ENCODE peak calls at places on chromosome 14, in eight cellular contexts. E, X, R, S, O, T, M and L are unnamed samples.
A peak's percentile ranks its signal among the peaks of the same experiment; 100 is the strongest.

GRCh38 chr14:102415671-102416070 is 52.9 kb downstream of the TECPR2 start:
- DNase-seq in E (no peak), X (no peak), R (no peak), S (no peak), O (no peak), T (no peak), M (no peak), L (no peak)

GRCh38 chr14:68658029-68658509 is 134.8 kb downstream of the ZFP36L1 start:
- DNase-seq in E (no peak), X (no peak), R (no peak), S (no peak), O (no peak), T (no peak), M (no peak), L (no peak)

GRCh38 chr14:61531741-61532505 is 163.4 kb upstream of the HIF1A start:
- DNase-seq in E (no peak), X (no peak), R (no peak), S (no peak), O (no peak), T (no peak), M (no peak), L (no peak)

GRCh38 chr14:29215853-29216252 is 449.3 kb downstream of the FOXG1 start:
- DNase-seq in E (no peak), X (no peak), R (no peak), S (no peak), O (peak; percentile 61), T (no peak), M (no peak), L (no peak)

GRCh38 chr14:78764240-78764639 is 594.1 kb downstream of the NRXN3 start:
- DNase-seq in E (no peak), X (no peak), R (no peak), S (no peak), O (no peak), T (no peak), M (no peak), L (no peak)

GRCh38 chr14:50864911-50865310 is 6.9 kb upstream of the ABHD12B start:
- DNase-seq in E (no peak), X (no peak), R (no peak), S (no peak), O (no peak), T (no peak), M (no peak), L (no peak)

GRCh38 chr14:77122555-77123125 is 19.0 kb downstream of the ZDHHC22 start:
- DNase-seq in E (no peak), X (no peak), R (no peak), S (no peak), O (no peak), T (no peak), M (no peak), L (no peak)

GRCh38 chr14:69485261-69485660 is 733 bp downstream of the PLEKHD1 start:
- DNase-seq in E (no peak), X (no peak), R (no peak), S (no peak), O (no peak), T (no peak), M (no peak), L (no peak)

GRCh38 chr14:99603471-99603933 is 505 bp downstream of the CCDC85C start:
- DNase-seq in E (no peak), X (no peak), R (no peak), S (no peak), O (peak; percentile 58), T (peak; percentile 20), M (peak; percentile 23), L (no peak)

GRCh38 chr14:102498678-102499265 is 10.8 kb downstream of the ANKRD9 start:
- DNase-seq in E (no peak), X (no peak), R (no peak), S (no peak), O (no peak), T (no peak), M (no peak), L (peak; percentile 67)

GRCh38 chr14:49417790-49418189 is 168.4 kb downstream of the RPS29 start:
- DNase-seq in E (no peak), X (no peak), R (no peak), S (no peak), O (no peak), T (no peak), M (no peak), L (no peak)

GRCh38 chr14:71454513-71455332 is 477.5 kb upstream of the RGS6 start:
- DNase-seq in E (no peak), X (no peak), R (no peak), S (no peak), O (no peak), T (no peak), M (no peak), L (no peak)

GRCh38 chr14:95495538-95496025 is 20.9 kb downstream of the SYNE3 start:
- DNase-seq in E (no peak), X (no peak), R (no peak), S (no peak), O (no peak), T (no peak), M (no peak), L (no peak)

GRCh38 chr14:49508124-49508523 is 78.1 kb downstream of the RPS29 start:
- DNase-seq in E (no peak), X (no peak), R (no peak), S (no peak), O (no peak), T (no peak), M (no peak), L (no peak)

GRCh38 chr14:99822800-99823455 is 29.7 kb downstream of the EML1 start:
- DNase-seq in E (no peak), X (no peak), R (no peak), S (no peak), O (peak; percentile 58), T (no peak), M (no peak), L (no peak)

GRCh38 chr14:74866708-74867389 is 9.1 kb downstream of the PROX2 start:
- DNase-seq in E (no peak), X (no peak), R (no peak), S (no peak), O (no peak), T (no peak), M (no peak), L (no peak)

GRCh38 chr14:23057757-23058653 is 685 bp upstream of the CDH24 start:
- DNase-seq in E (peak; percentile 78), X (peak; percentile 89), R (no peak), S (peak; percentile 85), O (peak; percentile 92), T (peak; percentile 81), M (peak; percentile 89), L (peak; percentile 93)

GRCh38 chr14:104845834-104846441 is 19.1 kb upstream of the CEP170B start:
- DNase-seq in E (no peak), X (no peak), R (no peak), S (no peak), O (no peak), T (no peak), M (no peak), L (peak; percentile 31)

GRCh38 chr14:23146423-23146910 is 27.4 kb upstream of the CEBPE start:
- DNase-seq in E (no peak), X (no peak), R (no peak), S (no peak), O (no peak), T (no peak), M (no peak), L (no peak)

GRCh38 chr14:82500222-82500621 is 966.6 kb upstream of the SEL1L start:
- DNase-seq in E (no peak), X (no peak), R (no peak), S (no peak), O (no peak), T (no peak), M (no peak), L (no peak)

GRCh38 chr14:93150227-93151206 is 34.2 kb downstream of the MOAP1 start:
- DNase-seq in E (no peak), X (no peak), R (no peak), S (no peak), O (no peak), T (no peak), M (no peak), L (no peak)

GRCh38 chr14:92680781-92681650 is 67.4 kb downstream of the LGMN start:
- DNase-seq in E (no peak), X (peak; percentile 84), R (no peak), S (peak; percentile 87), O (peak; percentile 91), T (peak; percentile 69), M (peak; percentile 77), L (no peak)

GRCh38 chr14:64577211-64577610 is 27.4 kb downstream of the PPP1R36 start:
- DNase-seq in E (no peak), X (no peak), R (no peak), S (no peak), O (no peak), T (no peak), M (no peak), L (no peak)

GRCh38 chr14:52342849-52343606 is 28.9 kb downstream of the PTGER2 start:
- DNase-seq in E (no peak), X (no peak), R (no peak), S (no peak), O (peak; percentile 65), T (no peak), M (no peak), L (peak; percentile 70)

GRCh38 chr14:73833024-73833423 is 18.6 kb upstream of the PTGR2 start:
- DNase-seq in E (no peak), X (no peak), R (no peak), S (peak; percentile 52), O (peak; percentile 70), T (no peak), M (no peak), L (no peak)

GRCh38 chr14:29078810-29079522 is 312.4 kb downstream of the FOXG1 start:
- DNase-seq in E (no peak), X (no peak), R (no peak), S (no peak), O (no peak), T (no peak), M (no peak), L (no peak)

GRCh38 chr14:19911114-19911513 is 9.3 kb upstream of the OR4K5 start:
- DNase-seq in E (no peak), X (no peak), R (no peak), S (no peak), O (no peak), T (no peak), M (no peak), L (no peak)

GRCh38 chr14:98707522-98707921 is 564.5 kb downstream of the BCL11B start:
- DNase-seq in E (no peak), X (no peak), R (no peak), S (no peak), O (no peak), T (no peak), M (no peak), L (no peak)

GRCh38 chr14:102493096-102493495 is 16.5 kb downstream of the ANKRD9 start:
- DNase-seq in E (no peak), X (peak; percentile 28), R (no peak), S (no peak), O (no peak), T (no peak), M (no peak), L (no peak)

GRCh38 chr14:53842938-53843337 is 113.7 kb downstream of the BMP4 start:
- DNase-seq in E (no peak), X (no peak), R (no peak), S (no peak), O (peak; percentile 2), T (no peak), M (peak; percentile 35), L (no peak)

GRCh38 chr14:103594265-103594664 is 31.5 kb downstream of the COA8 start:
- DNase-seq in E (no peak), X (no peak), R (peak; percentile 64), S (peak; percentile 73), O (peak; percentile 95), T (no peak), M (no peak), L (peak; percentile 88)

GRCh38 chr14:104593241-104593701 is 11.3 kb downstream of the TMEM179 start:
- DNase-seq in E (no peak), X (peak; percentile 34), R (no peak), S (no peak), O (no peak), T (no peak), M (no peak), L (no peak)